ENCODE peak calls at places on chromosome 7, in seven cellular contexts. T is non-pigmented ciliary epithelial cell, S is NCI-H1092 treated with DMSO at 0.1 percent for 48 hours, I is RWPE1, V is NCI-H1105 treated with DMSO at 0.1 percent for 48 hours, C is suprapubic skin, G is transverse colon. B is an unnamed sample.

GRCh38 chr7:108456845-108457540 is 757 bp upstream of the NRCAM start:
- DNase-seq in I (no peak), T (no peak), S (no peak), G (no peak), V (no peak), C (no peak), B (no peak)

GRCh38 chr7:148834605-148835004 is 49.5 kb downstream of the EZH2 start:
- DNase-seq in C (no peak), I (no peak), T (no peak), G (no peak), S (no peak), V (no peak), B (no peak)

GRCh38 chr7:149154021-149154420 is 6.8 kb downstream of the ZNF398 start:
- DNase-seq in V (no peak), G (no peak), I (no peak), C (no peak), T (no peak), S (no peak), B (no peak)

GRCh38 chr7:38858281-38858884 is 50.6 kb downstream of the VPS41 start:
- DNase-seq in V (peak), G (no peak), C (no peak), T (no peak), S (peak), I (peak), B (peak)

GRCh38 chr7:75575488-75576112 is 83.5 kb downstream of the SPDYE5 start:
- DNase-seq in T (no peak), G (no peak), I (no peak), V (no peak), C (no peak), S (no peak), B (no peak)

GRCh38 chr7:64945481-64945756 is 42.3 kb downstream of the ZNF273 start:
- DNase-seq in G (no peak), S (no peak), T (no peak), C (no peak), V (no peak), I (no peak), B (no peak)

GRCh38 chr7:69708857-69709256 is 110.6 kb downstream of the AUTS2 start:
- DNase-seq in G (no peak), V (peak), I (no peak), T (peak), S (no peak), C (no peak), B (no peak)

GRCh38 chr7:129188372-129188891 is at the start of gene SMO:
- DNase-seq in I (no peak), V (peak), T (no peak), S (no peak), G (peak), C (no peak), B (peak)

GRCh38 chr7:135385209-135385608 is 124.7 kb downstream of the CNOT4 start:
- DNase-seq in S (no peak), I (no peak), V (peak), T (peak), C (no peak), G (no peak), B (peak)

GRCh38 chr7:100604976-100605911 is 3.1 kb downstream of the PCOLCE start:
- DNase-seq in S (no peak), I (peak), T (no peak), C (peak), G (peak), V (no peak), B (no peak)

GRCh38 chr7:140506788-140507464 is 27.6 kb upstream of the MKRN1 start:
- DNase-seq in S (peak), I (no peak), C (no peak), T (peak), G (peak), V (peak), B (no peak)

GRCh38 chr7:3463696-3464095 is 162.6 kb downstream of the SDK1 start:
- DNase-seq in S (peak), G (no peak), C (no peak), T (no peak), V (peak), I (no peak), B (no peak)

GRCh38 chr7:113099284-113099919 is 12.8 kb upstream of the GPR85 start:
- DNase-seq in T (no peak), I (no peak), C (no peak), G (no peak), S (no peak), V (no peak), B (no peak)

GRCh38 chr7:43522406-43523156 is 60.3 kb upstream of the STK17A start:
- DNase-seq in S (no peak), V (no peak), I (peak), C (no peak), G (no peak), T (no peak), B (no peak)

GRCh38 chr7:91759205-91759863 is 121.2 kb downstream of the MTERF1 start:
- DNase-seq in V (no peak), T (no peak), C (no peak), I (no peak), S (no peak), G (peak), B (no peak)

GRCh38 chr7:136050462-136050847 is 73.3 kb upstream of the MTPN start:
- DNase-seq in G (no peak), T (no peak), S (no peak), I (no peak), C (no peak), V (no peak), B (no peak)

B was measured in COLO829.